ENCODE peak calls at places on chromosome 3, in eight cellular contexts. One of them, this sample, is unnamed.

GRCh38 chr3:16102905-16103364 is 71.5 kb upstream of the GALNT15 start:
- DNase-seq in activated CD4-positive, alpha-beta T cell treated with anti-CD3 and anti-CD28 coated beads, Interleukin-2, amount 50 U/mL, for 48 hours: no peak
- DNase-seq in posterior cingulate gyrus: no peak
- DNase-seq in stimulated activated CD8-positive, alpha-beta memory T cell treated with anti-CD3 and anti-CD28 coated beads, Interleukin-7, amount 100 ng/mL, for 1 hour: no peak
- DNase-seq in activated CD8-positive, alpha-beta memory T cell treated with anti-CD3 and anti-CD28 coated beads for 1 hour: no peak
- DNase-seq in GM20000: no peak
- DNase-seq in activated naive CD4-positive, alpha-beta T cell treated with anti-CD3 and anti-CD28 coated beads for 36 hours: no peak
- DNase-seq in WTC11: no peak
- DNase-seq in this sample: no peak

GRCh38 chr3:72690646-72691045 is 157.6 kb downstream of the SHQ1 start:
- DNase-seq in activated CD8-positive, alpha-beta memory T cell treated with anti-CD3 and anti-CD28 coated beads for 1 hour: no peak
- DNase-seq in GM20000: no peak
- DNase-seq in activated CD4-positive, alpha-beta T cell treated with anti-CD3 and anti-CD28 coated beads, Interleukin-2, amount 50 U/mL, for 48 hours: no peak
- DNase-seq in stimulated activated CD8-positive, alpha-beta memory T cell treated with anti-CD3 and anti-CD28 coated beads, Interleukin-7, amount 100 ng/mL, for 1 hour: no peak
- DNase-seq in WTC11: no peak
- DNase-seq in posterior cingulate gyrus: no peak
- DNase-seq in activated naive CD4-positive, alpha-beta T cell treated with anti-CD3 and anti-CD28 coated beads for 36 hours: no peak
- DNase-seq in this sample: no peak

GRCh38 chr3:55373413-55373812 is 113.7 kb downstream of the WNT5A start:
- DNase-seq in activated naive CD4-positive, alpha-beta T cell treated with anti-CD3 and anti-CD28 coated beads for 36 hours: no peak
- DNase-seq in stimulated activated CD8-positive, alpha-beta memory T cell treated with anti-CD3 and anti-CD28 coated beads, Interleukin-7, amount 100 ng/mL, for 1 hour: no peak
- DNase-seq in posterior cingulate gyrus: no peak
- DNase-seq in activated CD4-positive, alpha-beta T cell treated with anti-CD3 and anti-CD28 coated beads, Interleukin-2, amount 50 U/mL, for 48 hours: no peak
- DNase-seq in activated CD8-positive, alpha-beta memory T cell treated with anti-CD3 and anti-CD28 coated beads for 1 hour: no peak
- DNase-seq in GM20000: no peak
- DNase-seq in WTC11: no peak
- DNase-seq in this sample: no peak

GRCh38 chr3:134463676-134464611 is 21.8 kb downstream of the ANAPC13 start:
- DNase-seq in activated naive CD4-positive, alpha-beta T cell treated with anti-CD3 and anti-CD28 coated beads for 36 hours: no peak
- DNase-seq in GM20000: no peak
- DNase-seq in WTC11: peak; percentile 80
- DNase-seq in activated CD4-positive, alpha-beta T cell treated with anti-CD3 and anti-CD28 coated beads, Interleukin-2, amount 50 U/mL, for 48 hours: no peak
- DNase-seq in activated CD8-positive, alpha-beta memory T cell treated with anti-CD3 and anti-CD28 coated beads for 1 hour: no peak
- DNase-seq in stimulated activated CD8-positive, alpha-beta memory T cell treated with anti-CD3 and anti-CD28 coated beads, Interleukin-7, amount 100 ng/mL, for 1 hour: no peak
- DNase-seq in posterior cingulate gyrus: peak; percentile 89
- DNase-seq in this sample: no peak

GRCh38 chr3:180420804-180421203 is 181.2 kb upstream of the TTC14 start:
- DNase-seq in posterior cingulate gyrus: no peak
- DNase-seq in activated CD4-positive, alpha-beta T cell treated with anti-CD3 and anti-CD28 coated beads, Interleukin-2, amount 50 U/mL, for 48 hours: no peak
- DNase-seq in activated CD8-positive, alpha-beta memory T cell treated with anti-CD3 and anti-CD28 coated beads for 1 hour: no peak
- DNase-seq in GM20000: no peak
- DNase-seq in stimulated activated CD8-positive, alpha-beta memory T cell treated with anti-CD3 and anti-CD28 coated beads, Interleukin-7, amount 100 ng/mL, for 1 hour: no peak
- DNase-seq in WTC11: no peak
- DNase-seq in activated naive CD4-positive, alpha-beta T cell treated with anti-CD3 and anti-CD28 coated beads for 36 hours: no peak
- DNase-seq in this sample: no peak

GRCh38 chr3:182925330-182925943 is 54.9 kb downstream of the DCUN1D1 start:
- DNase-seq in activated CD4-positive, alpha-beta T cell treated with anti-CD3 and anti-CD28 coated beads, Interleukin-2, amount 50 U/mL, for 48 hours: no peak
- DNase-seq in activated naive CD4-positive, alpha-beta T cell treated with anti-CD3 and anti-CD28 coated beads for 36 hours: no peak
- DNase-seq in GM20000: peak; percentile 57
- DNase-seq in WTC11: no peak
- DNase-seq in activated CD8-positive, alpha-beta memory T cell treated with anti-CD3 and anti-CD28 coated beads for 1 hour: no peak
- DNase-seq in posterior cingulate gyrus: no peak
- DNase-seq in stimulated activated CD8-positive, alpha-beta memory T cell treated with anti-CD3 and anti-CD28 coated beads, Interleukin-7, amount 100 ng/mL, for 1 hour: no peak
- DNase-seq in this sample: no peak

GRCh38 chr3:69216981-69217380 is 94.6 kb upstream of the LMOD3 start:
- DNase-seq in GM20000: no peak
- DNase-seq in activated naive CD4-positive, alpha-beta T cell treated with anti-CD3 and anti-CD28 coated beads for 36 hours: no peak
- DNase-seq in stimulated activated CD8-positive, alpha-beta memory T cell treated with anti-CD3 and anti-CD28 coated beads, Interleukin-7, amount 100 ng/mL, for 1 hour: no peak
- DNase-seq in posterior cingulate gyrus: no peak
- DNase-seq in WTC11: no peak
- DNase-seq in activated CD8-positive, alpha-beta memory T cell treated with anti-CD3 and anti-CD28 coated beads for 1 hour: no peak
- DNase-seq in activated CD4-positive, alpha-beta T cell treated with anti-CD3 and anti-CD28 coated beads, Interleukin-2, amount 50 U/mL, for 48 hours: no peak
- DNase-seq in this sample: no peak

GRCh38 chr3:88000853-88001252 is 58.0 kb downstream of the CGGBP1 start:
- DNase-seq in activated CD4-positive, alpha-beta T cell treated with anti-CD3 and anti-CD28 coated beads, Interleukin-2, amount 50 U/mL, for 48 hours: peak; percentile 8
- DNase-seq in activated naive CD4-positive, alpha-beta T cell treated with anti-CD3 and anti-CD28 coated beads for 36 hours: peak; percentile 30
- DNase-seq in stimulated activated CD8-positive, alpha-beta memory T cell treated with anti-CD3 and anti-CD28 coated beads, Interleukin-7, amount 100 ng/mL, for 1 hour: no peak
- DNase-seq in WTC11: peak; percentile 25
- DNase-seq in activated CD8-positive, alpha-beta memory T cell treated with anti-CD3 and anti-CD28 coated beads for 1 hour: no peak
- DNase-seq in posterior cingulate gyrus: no peak
- DNase-seq in GM20000: no peak
- DNase-seq in this sample: no peak

GRCh38 chr3:146162561-146162960 is 1.6 kb upstream of the PLOD2 start:
- DNase-seq in activated naive CD4-positive, alpha-beta T cell treated with anti-CD3 and anti-CD28 coated beads for 36 hours: no peak
- DNase-seq in GM20000: no peak
- DNase-seq in activated CD8-positive, alpha-beta memory T cell treated with anti-CD3 and anti-CD28 coated beads for 1 hour: no peak
- DNase-seq in activated CD4-positive, alpha-beta T cell treated with anti-CD3 and anti-CD28 coated beads, Interleukin-2, amount 50 U/mL, for 48 hours: no peak
- DNase-seq in stimulated activated CD8-positive, alpha-beta memory T cell treated with anti-CD3 and anti-CD28 coated beads, Interleukin-7, amount 100 ng/mL, for 1 hour: no peak
- DNase-seq in posterior cingulate gyrus: no peak
- DNase-seq in WTC11: no peak
- DNase-seq in this sample: no peak

GRCh38 chr3:69999191-70000027 is at the start of gene SAMMSON:
- DNase-seq in stimulated activated CD8-positive, alpha-beta memory T cell treated with anti-CD3 and anti-CD28 coated beads, Interleukin-7, amount 100 ng/mL, for 1 hour: no peak
- DNase-seq in activated CD8-positive, alpha-beta memory T cell treated with anti-CD3 and anti-CD28 coated beads for 1 hour: no peak
- DNase-seq in posterior cingulate gyrus: peak; percentile 85
- DNase-seq in activated naive CD4-positive, alpha-beta T cell treated with anti-CD3 and anti-CD28 coated beads for 36 hours: no peak
- DNase-seq in activated CD4-positive, alpha-beta T cell treated with anti-CD3 and anti-CD28 coated beads, Interleukin-2, amount 50 U/mL, for 48 hours: no peak
- DNase-seq in GM20000: no peak
- DNase-seq in WTC11: peak; percentile 52
- DNase-seq in this sample: no peak

GRCh38 chr3:58422756-58423324 is 10.8 kb downstream of the PDHB start:
- DNase-seq in posterior cingulate gyrus: peak; percentile 73
- DNase-seq in GM20000: no peak
- DNase-seq in activated naive CD4-positive, alpha-beta T cell treated with anti-CD3 and anti-CD28 coated beads for 36 hours: no peak
- DNase-seq in activated CD8-positive, alpha-beta memory T cell treated with anti-CD3 and anti-CD28 coated beads for 1 hour: no peak
- DNase-seq in stimulated activated CD8-positive, alpha-beta memory T cell treated with anti-CD3 and anti-CD28 coated beads, Interleukin-7, amount 100 ng/mL, for 1 hour: no peak
- DNase-seq in activated CD4-positive, alpha-beta T cell treated with anti-CD3 and anti-CD28 coated beads, Interleukin-2, amount 50 U/mL, for 48 hours: no peak
- DNase-seq in WTC11: no peak
- DNase-seq in this sample: no peak

GRCh38 chr3:188294823-188295487 is 141.0 kb downstream of the LPP start:
- DNase-seq in GM20000: no peak
- DNase-seq in stimulated activated CD8-positive, alpha-beta memory T cell treated with anti-CD3 and anti-CD28 coated beads, Interleukin-7, amount 100 ng/mL, for 1 hour: no peak
- DNase-seq in activated CD8-positive, alpha-beta memory T cell treated with anti-CD3 and anti-CD28 coated beads for 1 hour: no peak
- DNase-seq in activated CD4-positive, alpha-beta T cell treated with anti-CD3 and anti-CD28 coated beads, Interleukin-2, amount 50 U/mL, for 48 hours: no peak
- DNase-seq in posterior cingulate gyrus: no peak
- DNase-seq in activated naive CD4-positive, alpha-beta T cell treated with anti-CD3 and anti-CD28 coated beads for 36 hours: peak; percentile 49
- DNase-seq in WTC11: no peak
- DNase-seq in this sample: peak; percentile 82

GRCh38 chr3:107943860-107944543 is 146.8 kb downstream of the CD47 start:
- DNase-seq in activated CD4-positive, alpha-beta T cell treated with anti-CD3 and anti-CD28 coated beads, Interleukin-2, amount 50 U/mL, for 48 hours: no peak
- DNase-seq in activated naive CD4-positive, alpha-beta T cell treated with anti-CD3 and anti-CD28 coated beads for 36 hours: no peak
- DNase-seq in WTC11: no peak
- DNase-seq in stimulated activated CD8-positive, alpha-beta memory T cell treated with anti-CD3 and anti-CD28 coated beads, Interleukin-7, amount 100 ng/mL, for 1 hour: no peak
- DNase-seq in posterior cingulate gyrus: no peak
- DNase-seq in activated CD8-positive, alpha-beta memory T cell treated with anti-CD3 and anti-CD28 coated beads for 1 hour: no peak
- DNase-seq in GM20000: no peak
- DNase-seq in this sample: no peak

GRCh38 chr3:156448300-156448699 is 106.6 kb downstream of the SSR3 start:
- DNase-seq in activated naive CD4-positive, alpha-beta T cell treated with anti-CD3 and anti-CD28 coated beads for 36 hours: peak; percentile 43
- DNase-seq in activated CD4-positive, alpha-beta T cell treated with anti-CD3 and anti-CD28 coated beads, Interleukin-2, amount 50 U/mL, for 48 hours: peak; percentile 16
- DNase-seq in GM20000: peak; percentile 39
- DNase-seq in WTC11: peak; percentile 64
- DNase-seq in activated CD8-positive, alpha-beta memory T cell treated with anti-CD3 and anti-CD28 coated beads for 1 hour: peak; percentile 7
- DNase-seq in stimulated activated CD8-positive, alpha-beta memory T cell treated with anti-CD3 and anti-CD28 coated beads, Interleukin-7, amount 100 ng/mL, for 1 hour: no peak
- DNase-seq in posterior cingulate gyrus: no peak
- DNase-seq in this sample: no peak

GRCh38 chr3:172355836-172356235 is 92.4 kb downstream of the GHSR start:
- DNase-seq in activated CD8-positive, alpha-beta memory T cell treated with anti-CD3 and anti-CD28 coated beads for 1 hour: no peak
- DNase-seq in activated naive CD4-positive, alpha-beta T cell treated with anti-CD3 and anti-CD28 coated beads for 36 hours: no peak
- DNase-seq in WTC11: no peak
- DNase-seq in posterior cingulate gyrus: no peak
- DNase-seq in GM20000: no peak
- DNase-seq in activated CD4-positive, alpha-beta T cell treated with anti-CD3 and anti-CD28 coated beads, Interleukin-2, amount 50 U/mL, for 48 hours: no peak
- DNase-seq in stimulated activated CD8-positive, alpha-beta memory T cell treated with anti-CD3 and anti-CD28 coated beads, Interleukin-7, amount 100 ng/mL, for 1 hour: no peak
- DNase-seq in this sample: no peak

GRCh38 chr3:127789051-127789450 is 33.3 kb downstream of the MGLL start:
- DNase-seq in activated CD8-positive, alpha-beta memory T cell treated with anti-CD3 and anti-CD28 coated beads for 1 hour: no peak
- DNase-seq in WTC11: no peak
- DNase-seq in activated CD4-positive, alpha-beta T cell treated with anti-CD3 and anti-CD28 coated beads, Interleukin-2, amount 50 U/mL, for 48 hours: no peak
- DNase-seq in stimulated activated CD8-positive, alpha-beta memory T cell treated with anti-CD3 and anti-CD28 coated beads, Interleukin-7, amount 100 ng/mL, for 1 hour: no peak
- DNase-seq in GM20000: no peak
- DNase-seq in activated naive CD4-positive, alpha-beta T cell treated with anti-CD3 and anti-CD28 coated beads for 36 hours: no peak
- DNase-seq in posterior cingulate gyrus: peak; percentile 65
- DNase-seq in this sample: no peak

GRCh38 chr3:47513125-47513929 is at the start of gene ELP6:
- DNase-seq in activated CD4-positive, alpha-beta T cell treated with anti-CD3 and anti-CD28 coated beads, Interleukin-2, amount 50 U/mL, for 48 hours: peak; percentile 96
- DNase-seq in WTC11: peak; percentile 98
- DNase-seq in stimulated activated CD8-positive, alpha-beta memory T cell treated with anti-CD3 and anti-CD28 coated beads, Interleukin-7, amount 100 ng/mL, for 1 hour: peak; percentile 92
- DNase-seq in activated CD8-positive, alpha-beta memory T cell treated with anti-CD3 and anti-CD28 coated beads for 1 hour: peak; percentile 95
- DNase-seq in GM20000: peak; percentile 92
- DNase-seq in posterior cingulate gyrus: peak; percentile 99
- DNase-seq in activated naive CD4-positive, alpha-beta T cell treated with anti-CD3 and anti-CD28 coated beads for 36 hours: peak; percentile 98
- DNase-seq in this sample: peak; percentile 79

GRCh38 chr3:181265750-181266333 is 276.3 kb upstream of the DNAJC19 start:
- DNase-seq in activated CD8-positive, alpha-beta memory T cell treated with anti-CD3 and anti-CD28 coated beads for 1 hour: no peak
- DNase-seq in activated CD4-positive, alpha-beta T cell treated with anti-CD3 and anti-CD28 coated beads, Interleukin-2, amount 50 U/mL, for 48 hours: no peak
- DNase-seq in WTC11: no peak
- DNase-seq in stimulated activated CD8-positive, alpha-beta memory T cell treated with anti-CD3 and anti-CD28 coated beads, Interleukin-7, amount 100 ng/mL, for 1 hour: no peak
- DNase-seq in GM20000: peak; percentile 5
- DNase-seq in posterior cingulate gyrus: no peak
- DNase-seq in activated naive CD4-positive, alpha-beta T cell treated with anti-CD3 and anti-CD28 coated beads for 36 hours: no peak
- DNase-seq in this sample: no peak

GRCh38 chr3:58564456-58565160 is 12.6 kb downstream of the FAM107A start:
- DNase-seq in activated CD8-positive, alpha-beta memory T cell treated with anti-CD3 and anti-CD28 coated beads for 1 hour: no peak
- DNase-seq in WTC11: no peak
- DNase-seq in activated CD4-positive, alpha-beta T cell treated with anti-CD3 and anti-CD28 coated beads, Interleukin-2, amount 50 U/mL, for 48 hours: no peak
- DNase-seq in stimulated activated CD8-positive, alpha-beta memory T cell treated with anti-CD3 and anti-CD28 coated beads, Interleukin-7, amount 100 ng/mL, for 1 hour: no peak
- DNase-seq in activated naive CD4-positive, alpha-beta T cell treated with anti-CD3 and anti-CD28 coated beads for 36 hours: no peak
- DNase-seq in posterior cingulate gyrus: no peak
- DNase-seq in GM20000: no peak
- DNase-seq in this sample: no peak

GRCh38 chr3:42653560-42654330 is at the start of gene ZBTB47:
- DNase-seq in GM20000: peak; percentile 53
- DNase-seq in activated CD4-positive, alpha-beta T cell treated with anti-CD3 and anti-CD28 coated beads, Interleukin-2, amount 50 U/mL, for 48 hours: no peak
- DNase-seq in WTC11: no peak
- DNase-seq in activated CD8-positive, alpha-beta memory T cell treated with anti-CD3 and anti-CD28 coated beads for 1 hour: no peak
- DNase-seq in stimulated activated CD8-positive, alpha-beta memory T cell treated with anti-CD3 and anti-CD28 coated beads, Interleukin-7, amount 100 ng/mL, for 1 hour: no peak
- DNase-seq in activated naive CD4-positive, alpha-beta T cell treated with anti-CD3 and anti-CD28 coated beads for 36 hours: peak; percentile 34
- DNase-seq in posterior cingulate gyrus: peak; percentile 91
- DNase-seq in this sample: no peak

GRCh38 chr3:40924559-40925058 is 274.7 kb upstream of the CTNNB1 start:
- DNase-seq in WTC11: no peak
- DNase-seq in GM20000: no peak
- DNase-seq in activated CD8-positive, alpha-beta memory T cell treated with anti-CD3 and anti-CD28 coated beads for 1 hour: no peak
- DNase-seq in activated CD4-positive, alpha-beta T cell treated with anti-CD3 and anti-CD28 coated beads, Interleukin-2, amount 50 U/mL, for 48 hours: no peak
- DNase-seq in posterior cingulate gyrus: no peak
- DNase-seq in stimulated activated CD8-positive, alpha-beta memory T cell treated with anti-CD3 and anti-CD28 coated beads, Interleukin-7, amount 100 ng/mL, for 1 hour: no peak
- DNase-seq in activated naive CD4-positive, alpha-beta T cell treated with anti-CD3 and anti-CD28 coated beads for 36 hours: no peak
- DNase-seq in this sample: peak; percentile 67

GRCh38 chr3:141996437-141996836 is 120.0 kb downstream of the ATP1B3 start:
- DNase-seq in activated CD4-positive, alpha-beta T cell treated with anti-CD3 and anti-CD28 coated beads, Interleukin-2, amount 50 U/mL, for 48 hours: no peak
- DNase-seq in activated naive CD4-positive, alpha-beta T cell treated with anti-CD3 and anti-CD28 coated beads for 36 hours: no peak
- DNase-seq in activated CD8-positive, alpha-beta memory T cell treated with anti-CD3 and anti-CD28 coated beads for 1 hour: no peak
- DNase-seq in posterior cingulate gyrus: no peak
- DNase-seq in GM20000: no peak
- DNase-seq in stimulated activated CD8-positive, alpha-beta memory T cell treated with anti-CD3 and anti-CD28 coated beads, Interleukin-7, amount 100 ng/mL, for 1 hour: no peak
- DNase-seq in WTC11: no peak
- DNase-seq in this sample: no peak

GRCh38 chr3:88203537-88204143 is 53.9 kb downstream of the C3orf38 start:
- DNase-seq in activated naive CD4-positive, alpha-beta T cell treated with anti-CD3 and anti-CD28 coated beads for 36 hours: peak; percentile 78
- DNase-seq in WTC11: peak; percentile 80
- DNase-seq in activated CD4-positive, alpha-beta T cell treated with anti-CD3 and anti-CD28 coated beads, Interleukin-2, amount 50 U/mL, for 48 hours: peak; percentile 67
- DNase-seq in activated CD8-positive, alpha-beta memory T cell treated with anti-CD3 and anti-CD28 coated beads for 1 hour: peak; percentile 25
- DNase-seq in posterior cingulate gyrus: peak; percentile 97
- DNase-seq in stimulated activated CD8-positive, alpha-beta memory T cell treated with anti-CD3 and anti-CD28 coated beads, Interleukin-7, amount 100 ng/mL, for 1 hour: peak; percentile 11
- DNase-seq in GM20000: peak; percentile 54
- DNase-seq in this sample: peak; percentile 11

GRCh38 chr3:187735383-187735782 is 9.9 kb downstream of the BCL6 start:
- DNase-seq in WTC11: no peak
- DNase-seq in GM20000: no peak
- DNase-seq in stimulated activated CD8-positive, alpha-beta memory T cell treated with anti-CD3 and anti-CD28 coated beads, Interleukin-7, amount 100 ng/mL, for 1 hour: no peak
- DNase-seq in activated CD4-positive, alpha-beta T cell treated with anti-CD3 and anti-CD28 coated beads, Interleukin-2, amount 50 U/mL, for 48 hours: no peak
- DNase-seq in activated naive CD4-positive, alpha-beta T cell treated with anti-CD3 and anti-CD28 coated beads for 36 hours: no peak
- DNase-seq in posterior cingulate gyrus: no peak
- DNase-seq in activated CD8-positive, alpha-beta memory T cell treated with anti-CD3 and anti-CD28 coated beads for 1 hour: no peak
- DNase-seq in this sample: no peak

GRCh38 chr3:48689384-48689783 is 3.7 kb upstream of the NCKIPSD start:
- DNase-seq in stimulated activated CD8-positive, alpha-beta memory T cell treated with anti-CD3 and anti-CD28 coated beads, Interleukin-7, amount 100 ng/mL, for 1 hour: no peak
- DNase-seq in posterior cingulate gyrus: no peak
- DNase-seq in activated naive CD4-positive, alpha-beta T cell treated with anti-CD3 and anti-CD28 coated beads for 36 hours: no peak
- DNase-seq in activated CD4-positive, alpha-beta T cell treated with anti-CD3 and anti-CD28 coated beads, Interleukin-2, amount 50 U/mL, for 48 hours: no peak
- DNase-seq in GM20000: no peak
- DNase-seq in WTC11: no peak
- DNase-seq in activated CD8-positive, alpha-beta memory T cell treated with anti-CD3 and anti-CD28 coated beads for 1 hour: no peak
- DNase-seq in this sample: no peak

GRCh38 chr3:118990818-118991560 is 43.7 kb downstream of the IGSF11 start:
- DNase-seq in activated CD4-positive, alpha-beta T cell treated with anti-CD3 and anti-CD28 coated beads, Interleukin-2, amount 50 U/mL, for 48 hours: no peak
- DNase-seq in GM20000: no peak
- DNase-seq in activated naive CD4-positive, alpha-beta T cell treated with anti-CD3 and anti-CD28 coated beads for 36 hours: no peak
- DNase-seq in posterior cingulate gyrus: no peak
- DNase-seq in activated CD8-positive, alpha-beta memory T cell treated with anti-CD3 and anti-CD28 coated beads for 1 hour: no peak
- DNase-seq in WTC11: no peak
- DNase-seq in stimulated activated CD8-positive, alpha-beta memory T cell treated with anti-CD3 and anti-CD28 coated beads, Interleukin-7, amount 100 ng/mL, for 1 hour: no peak
- DNase-seq in this sample: no peak

GRCh38 chr3:123489400-123490004 is 40.6 kb upstream of the ADCY5 start:
- DNase-seq in activated CD4-positive, alpha-beta T cell treated with anti-CD3 and anti-CD28 coated beads, Interleukin-2, amount 50 U/mL, for 48 hours: peak; percentile 58
- DNase-seq in activated CD8-positive, alpha-beta memory T cell treated with anti-CD3 and anti-CD28 coated beads for 1 hour: peak; percentile 2
- DNase-seq in activated naive CD4-positive, alpha-beta T cell treated with anti-CD3 and anti-CD28 coated beads for 36 hours: peak; percentile 70
- DNase-seq in GM20000: peak; percentile 62
- DNase-seq in WTC11: peak; percentile 86
- DNase-seq in stimulated activated CD8-positive, alpha-beta memory T cell treated with anti-CD3 and anti-CD28 coated beads, Interleukin-7, amount 100 ng/mL, for 1 hour: no peak
- DNase-seq in posterior cingulate gyrus: peak; percentile 97
- DNase-seq in this sample: peak; percentile 56

GRCh38 chr3:173396191-173397041 is 1.1 kb upstream of the NLGN1 start:
- DNase-seq in activated CD4-positive, alpha-beta T cell treated with anti-CD3 and anti-CD28 coated beads, Interleukin-2, amount 50 U/mL, for 48 hours: no peak
- DNase-seq in posterior cingulate gyrus: peak; percentile 85
- DNase-seq in activated CD8-positive, alpha-beta memory T cell treated with anti-CD3 and anti-CD28 coated beads for 1 hour: no peak
- DNase-seq in activated naive CD4-positive, alpha-beta T cell treated with anti-CD3 and anti-CD28 coated beads for 36 hours: peak; percentile 3
- DNase-seq in WTC11: peak; percentile 18
- DNase-seq in GM20000: peak; percentile 11
- DNase-seq in stimulated activated CD8-positive, alpha-beta memory T cell treated with anti-CD3 and anti-CD28 coated beads, Interleukin-7, amount 100 ng/mL, for 1 hour: no peak
- DNase-seq in this sample: peak; percentile 84

GRCh38 chr3:139388077-139388476 is 1.4 kb downstream of the COPB2 start:
- DNase-seq in stimulated activated CD8-positive, alpha-beta memory T cell treated with anti-CD3 and anti-CD28 coated beads, Interleukin-7, amount 100 ng/mL, for 1 hour: no peak
- DNase-seq in activated CD8-positive, alpha-beta memory T cell treated with anti-CD3 and anti-CD28 coated beads for 1 hour: no peak
- DNase-seq in GM20000: no peak
- DNase-seq in activated naive CD4-positive, alpha-beta T cell treated with anti-CD3 and anti-CD28 coated beads for 36 hours: no peak
- DNase-seq in posterior cingulate gyrus: no peak
- DNase-seq in activated CD4-positive, alpha-beta T cell treated with anti-CD3 and anti-CD28 coated beads, Interleukin-2, amount 50 U/mL, for 48 hours: no peak
- DNase-seq in WTC11: no peak
- DNase-seq in this sample: no peak

GRCh38 chr3:14228611-14229470 is 50.2 kb downstream of the LSM3 start:
- DNase-seq in stimulated activated CD8-positive, alpha-beta memory T cell treated with anti-CD3 and anti-CD28 coated beads, Interleukin-7, amount 100 ng/mL, for 1 hour: no peak
- DNase-seq in posterior cingulate gyrus: no peak
- DNase-seq in activated naive CD4-positive, alpha-beta T cell treated with anti-CD3 and anti-CD28 coated beads for 36 hours: no peak
- DNase-seq in activated CD4-positive, alpha-beta T cell treated with anti-CD3 and anti-CD28 coated beads, Interleukin-2, amount 50 U/mL, for 48 hours: no peak
- DNase-seq in activated CD8-positive, alpha-beta memory T cell treated with anti-CD3 and anti-CD28 coated beads for 1 hour: no peak
- DNase-seq in GM20000: no peak
- DNase-seq in WTC11: no peak
- DNase-seq in this sample: peak; percentile 7

GRCh38 chr3:184590795-184591194 is 29.2 kb downstream of the EPHB3 start:
- DNase-seq in WTC11: no peak
- DNase-seq in activated CD4-positive, alpha-beta T cell treated with anti-CD3 and anti-CD28 coated beads, Interleukin-2, amount 50 U/mL, for 48 hours: no peak
- DNase-seq in activated CD8-positive, alpha-beta memory T cell treated with anti-CD3 and anti-CD28 coated beads for 1 hour: no peak
- DNase-seq in activated naive CD4-positive, alpha-beta T cell treated with anti-CD3 and anti-CD28 coated beads for 36 hours: no peak
- DNase-seq in posterior cingulate gyrus: no peak
- DNase-seq in stimulated activated CD8-positive, alpha-beta memory T cell treated with anti-CD3 and anti-CD28 coated beads, Interleukin-7, amount 100 ng/mL, for 1 hour: no peak
- DNase-seq in GM20000: no peak
- DNase-seq in this sample: peak; percentile 13

GRCh38 chr3:41120461-41120860 is 78.8 kb upstream of the CTNNB1 start:
- DNase-seq in WTC11: no peak
- DNase-seq in posterior cingulate gyrus: peak; percentile 92
- DNase-seq in stimulated activated CD8-positive, alpha-beta memory T cell treated with anti-CD3 and anti-CD28 coated beads, Interleukin-7, amount 100 ng/mL, for 1 hour: no peak
- DNase-seq in activated naive CD4-positive, alpha-beta T cell treated with anti-CD3 and anti-CD28 coated beads for 36 hours: no peak
- DNase-seq in GM20000: no peak
- DNase-seq in activated CD4-positive, alpha-beta T cell treated with anti-CD3 and anti-CD28 coated beads, Interleukin-2, amount 50 U/mL, for 48 hours: no peak
- DNase-seq in activated CD8-positive, alpha-beta memory T cell treated with anti-CD3 and anti-CD28 coated beads for 1 hour: no peak
- DNase-seq in this sample: no peak

GRCh38 chr3:110925804-110926203 is 145.8 kb upstream of the NECTIN3 start:
- DNase-seq in stimulated activated CD8-positive, alpha-beta memory T cell treated with anti-CD3 and anti-CD28 coated beads, Interleukin-7, amount 100 ng/mL, for 1 hour: no peak
- DNase-seq in activated CD8-positive, alpha-beta memory T cell treated with anti-CD3 and anti-CD28 coated beads for 1 hour: no peak
- DNase-seq in WTC11: no peak
- DNase-seq in GM20000: no peak
- DNase-seq in activated CD4-positive, alpha-beta T cell treated with anti-CD3 and anti-CD28 coated beads, Interleukin-2, amount 50 U/mL, for 48 hours: no peak
- DNase-seq in posterior cingulate gyrus: no peak
- DNase-seq in activated naive CD4-positive, alpha-beta T cell treated with anti-CD3 and anti-CD28 coated beads for 36 hours: no peak
- DNase-seq in this sample: no peak

GRCh38 chr3:176953106-176954080 is 243.9 kb downstream of the TBL1XR1 start:
- DNase-seq in stimulated activated CD8-positive, alpha-beta memory T cell treated with anti-CD3 and anti-CD28 coated beads, Interleukin-7, amount 100 ng/mL, for 1 hour: no peak
- DNase-seq in activated CD4-positive, alpha-beta T cell treated with anti-CD3 and anti-CD28 coated beads, Interleukin-2, amount 50 U/mL, for 48 hours: no peak
- DNase-seq in activated naive CD4-positive, alpha-beta T cell treated with anti-CD3 and anti-CD28 coated beads for 36 hours: no peak
- DNase-seq in posterior cingulate gyrus: no peak
- DNase-seq in activated CD8-positive, alpha-beta memory T cell treated with anti-CD3 and anti-CD28 coated beads for 1 hour: no peak
- DNase-seq in GM20000: no peak
- DNase-seq in WTC11: no peak
- DNase-seq in this sample: no peak